ENCODE peak calls at places on chromosomes 4 and X, in ten cellular contexts. C is right atrium auricular region, A is left ventricle myocardium inferior, Z is thoracic aorta, E is colonic mucosa, U is endodermal cell, D is cardiac muscle cell, L is A549, P is astrocyte, Y is uterus. K is an unnamed sample. For H3K4me1, the result is how much of the 10 kb centered on the place peaks cover.

GRCh38 chr4:80540349-80540748 is 204.8 kb downstream of the CFAP299 start:
- DNase-seq in Z (no peak), U (no peak), Y (no peak), A (no peak), D (no peak), E (no peak), P (no peak), L (no peak), C (no peak), K (no peak)

GRCh38 chrX:40169193-40170086 is 71.7 kb upstream of the BCOR start:
- DNase-seq in L (peak), A (no peak), P (peak), U (peak), D (peak), C (no peak), Y (peak), Z (no peak), E (peak), K (peak)

GRCh38 chr4:56861365-56861764 is 39.9 kb upstream of the SPINK2 start:
- DNase-seq in U (peak), Y (no peak), E (no peak), P (peak), A (no peak), Z (no peak), D (peak), C (no peak), L (no peak), K (no peak)

GRCh38 chr4:57631147-57631546 is 521.0 kb upstream of the IGFBP7 start:
- DNase-seq in P (no peak), Z (no peak), D (no peak), C (no peak), A (no peak), E (no peak), U (no peak), Y (no peak), L (no peak), K (no peak)

GRCh38 chr4:59455751-59456150 is 1744.4 kb upstream of the ADGRL3 start:
- DNase-seq in E (no peak), A (no peak), Z (no peak), D (no peak), U (no peak), Y (no peak), P (no peak), L (no peak), C (no peak), K (peak)

GRCh38 chrX:150774798-150775568 is 81.8 kb downstream of the MTMR1 start:
- DNase-seq in D (no peak), E (peak), C (peak), U (no peak), Y (no peak), A (no peak), Z (no peak), P (no peak), L (no peak), K (no peak)

GRCh38 chrX:68462653-68463052 is 29.4 kb upstream of the OPHN1 start:
- DNase-seq in A (no peak), E (no peak), Z (no peak), C (no peak), P (peak), L (no peak), U (peak), D (peak), Y (peak), K (peak)

GRCh38 chr4:41069268-41069667 is 145.1 kb downstream of the APBB2 start:
- DNase-seq in A (no peak), U (no peak), E (no peak), L (no peak), D (no peak), C (no peak), Y (peak), Z (no peak), P (peak), K (no peak)

GRCh38 chr4:110586137-110586850 is 36.6 kb downstream of the PITX2 start:
- DNase-seq in A (no peak), Y (no peak), P (peak), C (no peak), Z (no peak), D (peak), L (peak), E (no peak), U (no peak), K (peak)

GRCh38 chr4:105060628-105061027 is 86.0 kb upstream of the TET2 start:
- DNase-seq in L (no peak), C (no peak), E (no peak), Y (no peak), U (no peak), P (peak), Z (no peak), D (no peak), A (no peak), K (peak)

GRCh38 chr4:48949518-48950207 is 36.4 kb upstream of the CWH43 start:
- DNase-seq in Z (no peak), A (no peak), Y (no peak), D (no peak), U (no peak), P (no peak), C (no peak), E (no peak), L (no peak), K (peak)

GRCh38 chr4:182507808-182508207 is 264.6 kb downstream of the TENM3 start:
- DNase-seq in D (peak), C (no peak), A (no peak), E (no peak), L (no peak), Y (no peak), Z (no peak), P (no peak), U (no peak), K (no peak)

DNA sequence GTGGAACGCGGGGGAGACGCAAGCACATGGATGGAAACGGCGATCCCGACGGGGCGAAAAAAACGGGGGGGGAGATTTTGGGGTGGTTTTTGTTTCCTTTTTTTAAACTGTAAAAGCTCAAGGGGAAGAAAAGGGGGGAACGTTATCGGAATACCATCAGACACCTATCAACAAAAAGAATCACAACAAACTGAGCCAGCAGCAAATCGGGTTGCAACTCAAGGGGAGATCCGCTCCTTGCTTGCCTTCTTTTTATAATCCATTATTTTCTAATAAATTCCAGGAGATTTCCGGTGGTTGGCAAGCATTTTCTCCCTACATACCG is 603 bp downstream of the MAML3 start:
- DNase-seq in E (no peak), L (no peak), D (no peak), P (no peak), Y (no peak), Z (no peak), C (no peak), A (no peak), U (no peak), K (no peak)
- H3K4me1 ChIP-seq in E (under half), L (under half), D (under half), P (under half), Y (under half), Z (under half), C (under half), A (under half), U (under half), K (under half)

GRCh38 chr4:120869511-120870278 is 52.8 kb downstream of the PRDM5 start:
- DNase-seq in Y (no peak), P (no peak), Z (no peak), C (no peak), L (no peak), D (no peak), U (no peak), E (no peak), A (no peak), K (no peak)

GRCh38 chr4:120871173-120871572 is 51.4 kb downstream of the PRDM5 start:
- DNase-seq in Y (no peak), Z (no peak), P (no peak), A (no peak), U (no peak), C (no peak), D (no peak), E (no peak), L (no peak), K (no peak)

GRCh38 chr4:120865985-120866384 is 56.5 kb downstream of the PRDM5 start:
- DNase-seq in A (no peak), C (no peak), L (no peak), U (no peak), E (no peak), D (no peak), Z (no peak), P (peak), Y (no peak), K (peak)

GRCh38 chr4:120873554-120873953 is 49.0 kb downstream of the PRDM5 start:
- DNase-seq in D (no peak), L (no peak), Z (no peak), A (no peak), U (no peak), E (no peak), C (no peak), P (no peak), Y (no peak), K (no peak)

GRCh38 chr4:120870279-120870673 is 52.2 kb downstream of the PRDM5 start:
- DNase-seq in A (no peak), Y (no peak), Z (no peak), C (no peak), L (no peak), P (no peak), U (peak), D (no peak), E (peak), K (no peak)
- TF ChIP-seq CTCF in A (no peak), Y (no peak), Z (no peak), C (no peak), L (no peak), P (no peak), U (peak), D (no peak), E (no peak), K (no peak)

GRCh38 chr4:186829097-186829496 is 105.4 kb upstream of the FAT1 start:
- DNase-seq in C (no peak), U (no peak), E (no peak), Z (no peak), L (no peak), P (no peak), D (no peak), Y (no peak), A (no peak), K (no peak)
- H3K27ac ChIP-seq in C (no peak), U (no peak), E (no peak), Z (no peak), L (peak), P (no peak), D (no peak), Y (no peak), A (peak), K (no peak)

DNA sequence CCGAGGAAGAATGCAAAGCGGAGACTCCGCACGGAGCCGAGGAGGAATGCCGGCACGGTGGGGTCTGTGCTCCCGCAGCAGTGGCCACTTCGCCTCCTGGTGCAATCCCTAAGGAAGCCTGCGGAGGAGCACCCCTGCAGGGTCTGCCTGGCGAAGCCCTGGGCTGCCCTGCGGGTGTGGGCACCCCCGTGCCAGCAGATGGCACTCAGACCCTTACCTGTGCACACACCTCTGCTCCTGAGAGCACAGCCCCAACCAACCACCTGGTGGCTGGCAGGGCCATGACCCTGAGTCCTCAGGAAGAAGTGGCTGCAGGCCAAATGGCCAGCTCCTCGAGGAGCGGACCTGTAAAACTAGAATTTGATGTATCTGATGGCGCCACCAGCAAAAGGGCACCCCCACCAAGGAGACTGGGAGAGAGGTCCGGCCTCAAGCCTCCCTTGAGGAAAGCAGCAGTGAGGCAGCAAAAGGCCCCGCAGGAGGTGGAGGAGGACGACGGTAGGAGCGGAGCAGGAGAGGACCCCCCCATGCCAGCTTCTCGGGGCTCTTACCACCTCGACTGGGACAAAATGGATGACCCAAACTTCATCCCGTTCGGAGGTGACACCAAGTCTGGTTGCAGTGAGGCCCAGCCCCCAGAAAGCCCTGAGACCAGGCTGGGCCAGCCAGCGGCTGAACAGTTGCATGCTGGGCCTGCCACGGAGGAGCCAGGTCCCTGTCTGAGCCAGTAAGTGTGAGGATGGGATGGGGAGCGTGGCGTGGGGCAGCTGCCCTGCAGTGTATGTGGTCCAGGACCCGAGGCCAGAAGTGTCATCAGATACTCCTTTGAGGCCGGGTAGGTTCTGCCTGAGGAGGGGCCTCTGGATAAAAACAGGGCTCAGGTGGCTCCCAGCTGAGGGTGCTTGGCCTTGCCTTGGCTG is 7.0 kb downstream of the TACC3 start:
- DNase-seq in Y (no peak), E (no peak), P (no peak), Z (no peak), C (no peak), D (no peak), A (no peak), L (no peak), U (no peak), K (no peak)
- H3K4me1 ChIP-seq in Y (under half), E (under half), P (under half), Z (under half), C (under half), D (under half), A (under half), L (under half), U (under half), K (under half)

GRCh38 chr4:47876784-47877183 is 37.6 kb downstream of the NFXL1 start:
- DNase-seq in D (no peak), Z (no peak), Y (no peak), E (no peak), C (no peak), A (no peak), P (no peak), L (no peak), U (no peak), K (no peak)
- TF ChIP-seq CTCF in D (no peak), Z (no peak), Y (no peak), E (no peak), C (no peak), A (no peak), P (no peak), L (no peak), U (no peak), K (no peak)

GRCh38 chrX:154097597-154098541 is at the start of gene MECP2:
- DNase-seq in P (peak), U (peak), Y (peak), C (peak), A (peak), E (peak), D (peak), L (peak), Z (peak), K (peak)

GRCh38 chrX:154094833-154095232 is 2.7 kb downstream of the MECP2 start:
- DNase-seq in A (no peak), Z (no peak), Y (no peak), U (no peak), L (no peak), C (no peak), D (no peak), E (no peak), P (no peak), K (no peak)

GRCh38 chrX:154097003-154097596 is 417 bp downstream of the MECP2 start:
- DNase-seq in P (peak), Z (peak), U (peak), E (peak), L (peak), Y (peak), C (no peak), D (peak), A (peak), K (peak)

GRCh38 chrX:154098551-154098950 is 1.0 kb upstream of the MECP2 start:
- DNase-seq in U (no peak), E (no peak), Z (no peak), P (no peak), C (no peak), L (no peak), Y (no peak), D (no peak), A (no peak), K (no peak)

DNA sequence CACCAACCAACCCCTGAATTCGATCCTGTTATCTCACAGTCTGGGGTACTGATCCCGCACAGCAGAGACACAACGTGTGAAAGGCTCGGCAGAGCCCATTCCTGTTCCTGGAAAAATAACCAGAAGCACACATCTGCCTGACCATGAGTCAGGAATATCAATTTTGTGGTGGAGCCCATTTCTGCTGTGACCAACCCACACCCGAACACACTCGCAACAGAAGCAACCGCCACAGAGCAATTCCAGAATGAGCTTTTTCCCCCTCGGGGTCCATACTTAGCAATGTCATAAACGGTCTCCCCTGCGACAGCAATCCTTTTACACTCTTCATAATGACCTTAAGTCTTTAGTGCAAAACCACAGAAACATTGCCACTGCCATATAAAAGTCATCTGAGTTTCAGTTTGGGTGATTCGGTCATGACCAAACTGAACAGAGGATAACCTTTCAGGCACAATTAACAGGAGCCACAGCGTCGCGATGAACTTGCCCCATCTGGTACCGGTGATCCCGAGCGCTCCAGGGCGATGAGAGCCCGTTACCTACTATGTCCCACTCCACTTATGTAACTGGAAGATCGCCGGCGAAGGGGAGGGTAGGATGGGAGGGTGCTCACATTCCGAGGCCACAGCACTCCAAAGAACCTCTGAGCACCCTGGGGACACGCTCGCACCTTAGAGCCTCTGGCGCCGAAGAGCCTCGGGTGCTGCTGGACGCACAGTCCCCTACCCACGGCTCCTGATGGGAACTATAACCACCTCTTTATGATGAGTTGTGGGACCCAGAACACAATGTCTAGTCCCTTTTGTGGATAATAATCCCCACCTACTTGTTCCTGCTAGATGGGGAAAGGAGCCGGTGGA is 1.1 kb downstream of the MECP2 start:
- DNase-seq in Y (peak), P (peak), E (no peak), U (no peak), A (peak), D (peak), L (no peak), Z (no peak), C (no peak), K (peak)
- H3K27ac ChIP-seq in Y (peak), P (peak), E (peak), U (peak), A (peak), D (peak), L (peak), Z (peak), C (peak), K (no peak)

DNA sequence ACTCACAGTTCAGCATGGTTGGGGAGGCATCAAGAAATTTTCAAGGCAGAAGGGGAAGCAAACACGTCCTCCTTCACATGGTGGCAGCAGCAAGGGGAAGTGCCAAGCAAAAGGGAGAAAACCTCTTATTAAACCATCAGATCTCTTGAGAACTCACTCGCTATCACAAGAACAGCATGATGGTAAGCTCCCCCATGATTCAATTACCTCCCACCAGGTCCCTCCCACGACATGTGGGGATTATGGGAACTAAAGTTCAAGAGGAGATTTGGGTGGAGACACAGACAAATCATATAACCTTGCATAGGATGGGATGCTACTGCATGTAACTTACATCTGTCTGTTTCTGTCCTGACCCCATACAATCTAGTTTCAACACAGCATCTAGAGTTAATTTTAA is 511.8 kb upstream of the ARX start:
- DNase-seq in Z (no peak), A (no peak), C (no peak), L (no peak), E (no peak), U (no peak), Y (no peak), D (no peak), P (no peak), K (no peak)
- H3K4me1 ChIP-seq in Z (under half), A (under half), C (under half), L (under half), E (under half), U (under half), Y (under half), D (under half), P (under half), K (under half)

DNA sequence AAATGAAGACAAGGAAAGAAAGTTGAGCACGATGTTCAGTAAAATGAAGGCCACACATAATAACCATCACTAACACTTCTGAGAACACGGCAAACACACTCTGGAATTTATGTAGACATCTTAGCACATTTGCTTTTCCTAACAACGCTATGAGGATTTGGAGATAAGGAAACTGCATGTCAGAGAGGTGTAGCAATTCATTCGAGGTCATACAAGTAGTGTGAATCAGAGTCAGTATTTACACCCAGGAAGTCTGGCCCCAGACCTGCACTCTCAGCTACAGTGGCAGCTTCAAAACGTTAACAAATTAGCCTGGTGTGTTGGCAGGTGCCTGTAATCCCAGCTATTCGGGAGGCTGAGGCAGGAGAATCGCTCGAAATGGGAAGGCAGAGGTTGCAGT is 253.4 kb downstream of the PDGFC start:
- DNase-seq in C (no peak), E (no peak), L (no peak), U (no peak), D (no peak), Y (no peak), A (no peak), P (peak), Z (no peak), K (no peak)
- TF ChIP-seq CTCF in C (no peak), E (no peak), L (no peak), U (no peak), D (no peak), Y (no peak), A (no peak), P (no peak), Z (no peak), K (no peak)

GRCh38 chr4:83128235-83128929 is 13.9 kb upstream of the PLAC8 start:
- DNase-seq in U (no peak), A (no peak), E (no peak), P (peak), Y (no peak), Z (no peak), C (no peak), D (no peak), L (no peak), K (peak)

GRCh38 chr4:83132065-83132464 is 17.5 kb upstream of the PLAC8 start:
- DNase-seq in L (no peak), Y (no peak), D (no peak), E (no peak), A (no peak), P (no peak), C (no peak), Z (no peak), U (no peak), K (no peak)

GRCh38 chr4:83125738-83126141 is 11.2 kb upstream of the PLAC8 start:
- DNase-seq in C (no peak), Y (no peak), P (no peak), L (no peak), A (no peak), Z (no peak), U (no peak), E (peak), D (no peak), K (no peak)

GRCh38 chr4:83124079-83124780 is 9.7 kb upstream of the PLAC8 start:
- DNase-seq in U (no peak), A (no peak), L (no peak), D (no peak), P (no peak), E (no peak), Z (no peak), C (no peak), Y (no peak), K (no peak)

GRCh38 chr4:83129258-83129657 is 14.7 kb upstream of the PLAC8 start:
- DNase-seq in C (no peak), U (no peak), D (no peak), L (no peak), Y (no peak), E (peak), A (no peak), Z (no peak), P (no peak), K (no peak)
- H3K27ac ChIP-seq in C (no peak), U (no peak), D (no peak), L (no peak), Y (no peak), E (peak), A (no peak), Z (no peak), P (no peak), K (no peak)

K was measured in foreskin keratinocyte.